ENCODE peak calls at places on chromosome 12, in eight cellular contexts. U, W, L, H, J, Y, Z and R are unnamed samples.

GRCh38 chr12:106783515-106783914 is 9.0 kb downstream of the RIC8B start:
- DNase-seq in J (no peak), Z (no peak), H (no peak), U (no peak), W (no peak), Y (no peak), L (no peak), R (no peak)

GRCh38 chr12:2017724-2018337 is 13.6 kb upstream of the DCP1B start:
- DNase-seq in L (peak), Z (peak), W (no peak), H (peak), Y (no peak), J (no peak), U (no peak), R (peak)

GRCh38 chr12:25839470-25839869 is 119.0 kb upstream of the RASSF8 start:
- DNase-seq in W (no peak), L (no peak), Z (no peak), J (no peak), U (no peak), Y (no peak), H (no peak), R (peak)

GRCh38 chr12:130870442-130871285 is 1.2 kb upstream of the RAN start:
- DNase-seq in W (peak), H (peak), Z (no peak), U (no peak), Y (peak), J (peak), L (peak), R (peak)

GRCh38 chr12:1360812-1361211 is 233.6 kb downstream of the FBXL14 start:
- DNase-seq in J (no peak), H (no peak), Y (no peak), Z (no peak), L (no peak), U (no peak), W (no peak), R (no peak)

GRCh38 chr12:10220398-10221077 is 7.9 kb downstream of the GABARAPL1 start:
- DNase-seq in U (no peak), W (no peak), Y (no peak), Z (no peak), L (peak), J (no peak), H (no peak), R (no peak)

GRCh38 chr12:94676011-94676709 is 25.8 kb upstream of the TMCC3 start:
- DNase-seq in L (no peak), W (no peak), U (no peak), J (no peak), H (no peak), Z (no peak), Y (peak), R (no peak)

GRCh38 chr12:95943231-95943842 is at the start of gene AMDHD1:
- DNase-seq in W (peak), U (no peak), Z (peak), L (peak), J (peak), H (peak), Y (peak), R (peak)

GRCh38 chr12:6538420-6539275 is 4.3 kb downstream of the GAPDH start:
- DNase-seq in L (peak), Z (no peak), J (peak), U (no peak), Y (no peak), W (no peak), H (no peak), R (peak)

GRCh38 chr12:52193991-52194390 is 2.2 kb upstream of the KRT80 start:
- DNase-seq in W (no peak), Z (no peak), L (peak), H (no peak), U (no peak), Y (peak), J (no peak), R (peak)

GRCh38 chr12:10331642-10332239 is 24.1 kb downstream of the KLRD1 start:
- DNase-seq in L (peak), H (peak), J (peak), U (peak), W (no peak), Y (peak), Z (peak), R (peak)

GRCh38 chr12:5402536-5402935 is 29.4 kb upstream of the NTF3 start:
- DNase-seq in H (no peak), U (no peak), Z (no peak), W (no peak), J (no peak), L (no peak), Y (no peak), R (no peak)

GRCh38 chr12:76398106-76398505 is 49.9 kb upstream of the BBS10 start:
- DNase-seq in H (no peak), U (no peak), J (no peak), L (no peak), W (no peak), Y (no peak), Z (no peak), R (no peak)